ENCODE peak calls at places on chromosomes 11 and 22, in six cellular contexts. R is naive thymus-derived CD8-positive, alpha-beta T cell; Y is right cardiac atrium; Z is activated CD4-positive, alpha-beta T cell treated with anti-CD3 and anti-CD28 coated beads, Interleukin-2, amount 10 ng/mL, durations not matched to agents 7 days and 5 days; D is NCI-H1436; E is SHP77. N is an unnamed sample.

GRCh38 chr11:76408171-76408965 is 27.2 kb downstream of the GVQW3 start:
- DNase-seq in R (no peak), Y (no peak), Z (no peak), D (no peak), E (peak; percentile 60), N (no peak)

GRCh38 chr11:95426823-95427462 is 195.9 kb upstream of the SESN3 start:
- DNase-seq in R (no peak), Y (no peak), Z (no peak), D (no peak), E (no peak), N (no peak)

GRCh38 chr11:123419720-123420466 is 10.2 kb upstream of the GRAMD1B start:
- DNase-seq in R (no peak), Y (no peak), Z (no peak), D (no peak), E (no peak), N (no peak)

GRCh38 chr22:45977003-45977395 is at the start of gene WNT7B:
- DNase-seq in R (no peak), Y (no peak), Z (no peak), D (peak; percentile 80), E (no peak), N (peak; percentile 27)

GRCh38 chr22:38205261-38206128 is 3.7 kb downstream of the MAFF start:
- DNase-seq in R (no peak), Y (peak; percentile 93), Z (no peak), D (no peak), E (no peak), N (no peak)

GRCh38 chr11:72918825-72919224 is 104.6 kb downstream of the ATG16L2 start:
- DNase-seq in R (no peak), Y (no peak), Z (no peak), D (no peak), E (no peak), N (no peak)

GRCh38 chr11:87432006-87432405 is 394.3 kb downstream of the TMEM135 start:
- DNase-seq in R (no peak), Y (no peak), Z (no peak), D (no peak), E (no peak), N (no peak)

GRCh38 chr11:94544582-94544831 is 786 bp downstream of the FUT4 start:
- DNase-seq in R (no peak), Y (no peak), Z (no peak), D (no peak), E (no peak), N (peak; percentile 52)

GRCh38 chr11:12682730-12683500 is 8.7 kb downstream of the TEAD1 start:
- DNase-seq in R (no peak), Y (no peak), Z (no peak), D (no peak), E (no peak), N (no peak)

GRCh38 chr22:47954107-47954506 is 1191.7 kb downstream of the TBC1D22A start:
- DNase-seq in R (no peak), Y (no peak), Z (no peak), D (no peak), E (no peak), N (no peak)

GRCh38 chr11:2803186-2804057 is 82.2 kb downstream of the CDKN1C start:
- DNase-seq in R (no peak), Y (peak; percentile 13), Z (no peak), D (no peak), E (no peak), N (no peak)

GRCh38 chr11:95121687-95122086 is 32.0 kb downstream of the ENDOD1 start:
- DNase-seq in R (no peak), Y (no peak), Z (no peak), D (no peak), E (no peak), N (no peak)

GRCh38 chr11:14636119-14636518 is 7.5 kb upstream of the PDE3B start:
- DNase-seq in R (no peak), Y (no peak), Z (no peak), D (no peak), E (no peak), N (no peak)

GRCh38 chr11:35274909-35275807 is 136.2 kb downstream of the CD44 start:
- DNase-seq in R (no peak), Y (peak; percentile 75), Z (no peak), D (no peak), E (peak; percentile 4), N (no peak)

GRCh38 chr11:124194696-124195418 is 11.7 kb downstream of the OR10D3 start:
- DNase-seq in R (peak; percentile 2), Y (peak; percentile 35), Z (peak; percentile 64), D (peak; percentile 18), E (peak; percentile 50), N (peak; percentile 65)

GRCh38 chr11:44535201-44535980 is 30.1 kb upstream of the CD82 start:
- DNase-seq in R (no peak), Y (no peak), Z (no peak), D (no peak), E (no peak), N (peak; percentile 2)

GRCh38 chr11:73818838-73819237 is 31.2 kb downstream of the MRPL48 start:
- DNase-seq in R (no peak), Y (no peak), Z (no peak), D (no peak), E (no peak), N (no peak)

GRCh38 chr11:112817376-112817775 is 143.8 kb upstream of the NCAM1 start:
- DNase-seq in R (no peak), Y (no peak), Z (no peak), D (no peak), E (no peak), N (no peak)

GRCh38 chr11:119361056-119361787 is 14.7 kb upstream of the MFRP start:
- DNase-seq in R (no peak), Y (no peak), Z (no peak), D (no peak), E (peak; percentile 52), N (peak; percentile 67)

GRCh38 chr11:130070829-130071205 is 1.1 kb downstream of the APLP2 start:
- DNase-seq in R (no peak), Y (peak; percentile 18), Z (no peak), D (no peak), E (no peak), N (peak; percentile 50)

GRCh38 chr11:14186376-14186775 is 172.6 kb downstream of the RRAS2 start:
- DNase-seq in R (no peak), Y (no peak), Z (no peak), D (no peak), E (no peak), N (no peak)

GRCh38 chr22:40960137-40960536 is 9.0 kb downstream of the RBX1 start:
- DNase-seq in R (no peak), Y (no peak), Z (no peak), D (no peak), E (no peak), N (no peak)

GRCh38 chr22:16965560-16965959 is 42.5 kb downstream of the GAB4 start:
- DNase-seq in R (no peak), Y (no peak), Z (no peak), D (no peak), E (no peak), N (no peak)

GRCh38 chr11:107387666-107388065 is 70.0 kb downstream of the CWF19L2 start:
- DNase-seq in R (no peak), Y (no peak), Z (no peak), D (no peak), E (no peak), N (no peak)

GRCh38 chr22:20243545-20244249 is 24.4 kb downstream of the RTN4R start:
- DNase-seq in R (peak; percentile 57), Y (peak; percentile 84), Z (peak; percentile 75), D (peak; percentile 86), E (peak; percentile 25), N (peak; percentile 91)

GRCh38 chr11:124807660-124808270 is 7.6 kb upstream of the MSANTD2 start:
- DNase-seq in R (no peak), Y (no peak), Z (no peak), D (no peak), E (no peak), N (peak; percentile 15)

GRCh38 chr11:26778000-26778757 is 56.3 kb upstream of the SLC5A12 start:
- DNase-seq in R (no peak), Y (no peak), Z (no peak), D (no peak), E (no peak), N (no peak)

GRCh38 chr11:10349806-10350205 is 44.9 kb downstream of the ADM start:
- DNase-seq in R (no peak), Y (no peak), Z (no peak), D (peak; percentile 8), E (no peak), N (no peak)

N was measured in K562.